ENCODE peak calls at places on chromosome 15, in nine cellular contexts. Q is GM10248, L is Calu3, V is fibroblast of pulmonary artery, Z is glutamatergic neuron, H is HFF-Myc, G is ovary, R is osteocyte, W is uterus. T is an unnamed sample.
A peak's percentile ranks its signal among the peaks of the same experiment; 100 is the strongest.

GRCh38 chr15:73325191-73325980 is 43.4 kb downstream of the HCN4 start:
- DNase-seq in Q (peak; percentile 62), L (peak; percentile 35), V (no peak), Z (no peak), H (no peak), G (no peak), R (no peak), W (no peak), T (no peak)

GRCh38 chr15:62896969-62897486 is 145.5 kb upstream of the TPM1 start:
- DNase-seq in Q (no peak), L (peak; percentile 98), V (peak; percentile 99), Z (no peak), H (peak; percentile 97), G (peak; percentile 91), R (peak; percentile 96), W (peak; percentile 95), T (peak; percentile 98)

GRCh38 chr15:31279221-31280036 is 47.2 kb upstream of the KLF13 start:
- DNase-seq in Q (peak; percentile 16), L (no peak), V (no peak), Z (no peak), H (no peak), G (no peak), R (peak; percentile 67), W (no peak), T (no peak)

GRCh38 chr15:75348034-75348562 is 1.3 kb downstream of the NEIL1 start:
- DNase-seq in Q (peak; percentile 40), L (peak; percentile 28), V (no peak), Z (peak; percentile 36), H (no peak), G (peak; percentile 51), R (no peak), W (no peak), T (no peak)

GRCh38 chr15:23035964-23036566 is 3.3 kb downstream of the TUBGCP5 start:
- DNase-seq in Q (peak; percentile 56), L (peak; percentile 29), V (peak; percentile 65), Z (peak; percentile 78), H (peak; percentile 61), G (no peak), R (peak; percentile 84), W (no peak), T (no peak)

GRCh38 chr15:69143756-69144436 is 16.5 kb upstream of the GLCE start:
- DNase-seq in Q (no peak), L (no peak), V (no peak), Z (no peak), H (no peak), G (no peak), R (no peak), W (no peak), T (no peak)

GRCh38 chr15:101242160-101242998 is 9.5 kb downstream of the CHSY1 start:
- DNase-seq in Q (peak; percentile 77), L (no peak), V (peak; percentile 81), Z (no peak), H (no peak), G (no peak), R (peak; percentile 57), W (no peak), T (no peak)

GRCh38 chr15:31263751-31264533 is 62.7 kb upstream of the KLF13 start:
- DNase-seq in Q (no peak), L (peak; percentile 38), V (no peak), Z (no peak), H (no peak), G (no peak), R (peak; percentile 84), W (peak; percentile 28), T (no peak)

GRCh38 chr15:25784876-25785642 is 78.1 kb downstream of the ATP10A start:
- DNase-seq in Q (no peak), L (no peak), V (peak; percentile 39), Z (no peak), H (no peak), G (no peak), R (no peak), W (no peak), T (peak; percentile 68)

GRCh38 chr15:40232625-40233070 is 6.2 kb upstream of the PAK6 start:
- DNase-seq in Q (no peak), L (no peak), V (peak; percentile 28), Z (no peak), H (no peak), G (no peak), R (no peak), W (no peak), T (no peak)

GRCh38 chr15:89142423-89142822 is 54.2 kb downstream of the ABHD2 start:
- DNase-seq in Q (no peak), L (no peak), V (no peak), Z (no peak), H (no peak), G (no peak), R (no peak), W (no peak), T (no peak)

GRCh38 chr15:41115652-41116115 is 396 bp downstream of the INO80 start:
- DNase-seq in Q (peak; percentile 70), L (peak; percentile 40), V (peak; percentile 61), Z (peak; percentile 70), H (no peak), G (no peak), R (peak; percentile 84), W (peak; percentile 53), T (peak; percentile 6)

GRCh38 chr15:57158589-57158988 is 217.7 kb upstream of the CGNL1 start:
- DNase-seq in Q (no peak), L (no peak), V (no peak), Z (no peak), H (no peak), G (no peak), R (no peak), W (no peak), T (no peak)

GRCh38 chr15:86082619-86083377 is 3.1 kb downstream of the AGBL1 start:
- DNase-seq in Q (no peak), L (no peak), V (no peak), Z (no peak), H (no peak), G (no peak), R (no peak), W (no peak), T (no peak)

GRCh38 chr15:90200534-90201139 is 493 bp upstream of the SEMA4B start:
- DNase-seq in Q (no peak), L (no peak), V (no peak), Z (no peak), H (no peak), G (no peak), R (no peak), W (no peak), T (no peak)

GRCh38 chr15:101156509-101157159 is 95.2 kb downstream of the CHSY1 start:
- DNase-seq in Q (peak; percentile 86), L (no peak), V (no peak), Z (peak; percentile 71), H (no peak), G (no peak), R (no peak), W (no peak), T (no peak)

GRCh38 chr15:36323607-36324006 is 255.8 kb upstream of the CDIN1 start:
- DNase-seq in Q (no peak), L (no peak), V (no peak), Z (no peak), H (no peak), G (no peak), R (no peak), W (no peak), T (no peak)

GRCh38 chr15:74050127-74050526 is 32.2 kb downstream of the GOLGA6A start:
- DNase-seq in Q (no peak), L (no peak), V (no peak), Z (peak; percentile 19), H (no peak), G (no peak), R (no peak), W (no peak), T (no peak)

GRCh38 chr15:51386029-51386428 is 44.6 kb downstream of the GLDN start:
- DNase-seq in Q (no peak), L (no peak), V (no peak), Z (no peak), H (no peak), G (no peak), R (no peak), W (no peak), T (no peak)

GRCh38 chr15:51379390-51379789 is 37.9 kb downstream of the GLDN start:
- DNase-seq in Q (no peak), L (no peak), V (no peak), Z (no peak), H (no peak), G (no peak), R (no peak), W (no peak), T (no peak)

GRCh38 chr15:51380999-51381806 is 39.7 kb downstream of the GLDN start:
- DNase-seq in Q (peak; percentile 77), L (peak; percentile 72), V (peak; percentile 89), Z (peak; percentile 61), H (peak; percentile 66), G (no peak), R (no peak), W (peak; percentile 24), T (peak; percentile 11)

GRCh38 chr15:51386486-51386885 is 45.0 kb downstream of the GLDN start:
- DNase-seq in Q (no peak), L (no peak), V (no peak), Z (no peak), H (no peak), G (no peak), R (no peak), W (no peak), T (no peak)

DNA sequence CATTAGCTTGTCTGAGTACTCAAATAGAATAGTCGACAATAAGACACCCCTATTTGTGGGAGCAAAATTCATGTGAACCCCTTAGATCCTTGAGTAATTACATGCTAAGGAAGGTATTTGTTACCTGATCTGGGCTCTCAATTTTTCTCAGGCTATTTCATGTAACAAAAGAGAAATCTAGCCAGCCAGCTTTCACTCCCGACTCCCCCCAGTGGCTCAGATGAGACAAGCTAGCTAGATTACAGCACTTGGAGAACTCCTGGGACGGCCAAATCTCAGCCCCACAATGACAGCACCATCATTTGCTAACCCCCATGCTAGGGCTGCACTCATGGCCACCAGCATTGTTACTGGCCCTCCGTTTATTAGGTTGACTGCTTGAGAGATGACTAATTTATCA is 41.3 kb downstream of the GLDN start:
- DNase-seq in Q (peak; percentile 55), L (peak; percentile 62), V (peak; percentile 66), Z (peak; percentile 67), H (no peak), G (no peak), R (no peak), W (no peak), T (peak; percentile 11)
- TF ChIP-seq CTCF in Q (peak; percentile 20), L (peak; percentile 49), V (peak; percentile 90), Z (peak; percentile 63), H (peak; percentile 64), G (no peak), R (peak; percentile 64), W (no peak), T (peak; percentile 79)

GRCh38 chr15:61216519-61216918 is 12.6 kb downstream of the RORA start:
- DNase-seq in Q (no peak), L (no peak), V (no peak), Z (no peak), H (no peak), G (no peak), R (no peak), W (no peak), T (no peak)
- TF ChIP-seq CTCF in Q (no peak), L (peak; percentile 13), V (no peak), Z (no peak), H (no peak), G (no peak), R (no peak), W (no peak), T (no peak)

GRCh38 chr15:65827065-65827464 is 35.0 kb upstream of the DENND4A start:
- DNase-seq in Q (no peak), L (peak; percentile 14), V (no peak), Z (no peak), H (no peak), G (no peak), R (peak; percentile 13), W (no peak), T (no peak)
- TF ChIP-seq CTCF in Q (no peak), L (no peak), V (no peak), Z (no peak), H (no peak), G (no peak), R (no peak), W (no peak), T (no peak)

GRCh38 chr15:50358805-50359204 is 3.8 kb upstream of the GABPB1 start:
- DNase-seq in Q (peak; percentile 52), L (peak; percentile 36), V (peak; percentile 59), Z (no peak), H (no peak), G (no peak), R (no peak), W (no peak), T (no peak)
- TF ChIP-seq CTCF in Q (peak; percentile 51), L (peak; percentile 41), V (peak; percentile 55), Z (no peak), H (peak; percentile 53), G (no peak), R (peak; percentile 50), W (no peak), T (peak; percentile 45)